ENCODE peak calls at places on chromosomes 5 and 9, in six cellular contexts. D is keratinocyte, S is fibroblast of the aortic adventitia, G is lower leg skin, I is SK-N-MC, A is gastrocnemius medialis. Y is an unnamed sample.

GRCh38 chr9:115513148-115513547 is 395.2 kb upstream of the TNC start:
- DNase-seq in D (no peak), S (no peak), G (no peak), I (no peak), A (no peak), Y (no peak)

GRCh38 chr5:2866622-2867372 is 115.3 kb upstream of the IRX2 start:
- DNase-seq in D (no peak), S (no peak), G (no peak), I (no peak), A (no peak), Y (no peak)

GRCh38 chr5:96051401-96051830 is 89.8 kb upstream of the ELL2 start:
- DNase-seq in D (no peak), S (no peak), G (no peak), I (peak), A (no peak), Y (no peak)

GRCh38 chr9:18857769-18858168 is 175.2 kb downstream of the SAXO1 start:
- DNase-seq in D (no peak), S (peak), G (no peak), I (no peak), A (no peak), Y (no peak)

GRCh38 chr9:6354072-6354686 is 26.0 kb downstream of the TPD52L3 start:
- DNase-seq in D (no peak), S (peak), G (no peak), I (peak), A (no peak), Y (no peak)

GRCh38 chr5:103532116-103532734 is 30.4 kb downstream of the NUDT12 start:
- DNase-seq in D (no peak), S (peak), G (no peak), I (no peak), A (no peak), Y (no peak)

GRCh38 chr9:77435688-77436087 is 212.4 kb downstream of the GNA14 start:
- DNase-seq in D (no peak), S (peak), G (peak), I (no peak), A (no peak), Y (no peak)

GRCh38 chr5:111236995-111237394 is 12.8 kb downstream of the CAMK4 start:
- DNase-seq in D (no peak), S (no peak), G (no peak), I (no peak), A (no peak), Y (no peak)

GRCh38 chr5:56506586-56506985 is 273.5 kb upstream of the ANKRD55 start:
- DNase-seq in D (no peak), S (no peak), G (no peak), I (no peak), A (no peak), Y (no peak)
- H3K4me3 ChIP-seq in D (no peak), S (no peak), G (no peak), I (no peak), A (no peak), Y (no peak)

DNA sequence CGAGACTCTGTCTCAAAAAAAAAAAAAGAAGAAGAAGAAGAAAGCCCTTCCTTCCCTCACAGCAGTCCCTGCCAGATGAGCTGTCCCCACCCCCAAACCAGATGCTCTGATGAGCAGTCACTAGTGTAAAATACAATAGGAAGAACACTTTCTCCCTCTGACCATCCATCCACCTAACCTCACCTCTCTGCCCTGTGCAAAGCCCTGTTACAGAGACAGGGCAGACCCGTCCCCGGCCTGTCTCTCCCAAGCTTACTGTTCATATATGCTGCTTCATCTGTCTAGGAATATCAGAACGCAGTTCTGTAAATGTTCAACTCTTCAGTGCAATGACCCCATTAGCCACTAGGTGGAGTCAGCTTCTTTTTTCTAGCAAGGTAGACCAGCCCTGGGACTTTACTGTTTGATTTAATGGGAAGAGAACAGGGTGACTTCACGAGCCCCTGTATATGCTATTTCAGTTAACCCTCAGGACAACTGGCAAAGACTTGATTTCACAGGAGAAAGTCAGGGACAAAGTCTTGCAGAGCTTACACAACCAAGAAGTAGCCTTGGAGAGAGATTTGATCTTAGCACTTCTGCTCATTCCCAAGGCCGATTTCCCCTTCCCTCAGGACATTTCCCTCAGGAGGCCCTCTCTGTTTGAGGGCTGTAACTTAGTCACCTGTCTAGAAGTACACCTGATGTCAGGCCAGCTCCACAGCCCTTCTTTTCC is 14.9 kb upstream of the FGFR4 start:
- DNase-seq in D (peak), S (peak), G (no peak), I (peak), A (peak), Y (no peak)
- H3K4me3 ChIP-seq in D (no peak), S (no peak), G (no peak), I (no peak), A (no peak), Y (no peak)

GRCh38 chr5:119397518-119398380 is 41.9 kb downstream of the TNFAIP8 start:
- DNase-seq in D (no peak), S (peak), G (no peak), I (no peak), A (no peak), Y (no peak)
- H3K4me3 ChIP-seq in D (no peak), S (peak), G (no peak), I (peak), A (no peak), Y (peak)

GRCh38 chr5:177474845-177475562 is 1.6 kb upstream of the DBN1 start:
- DNase-seq in D (no peak), S (no peak), G (no peak), I (no peak), A (no peak), Y (no peak)
- H3K4me3 ChIP-seq in D (no peak), S (no peak), G (no peak), I (no peak), A (no peak), Y (no peak)

GRCh38 chr9:14096182-14096922 is 217.6 kb downstream of the NFIB start:
- DNase-seq in D (no peak), S (peak), G (no peak), I (peak), A (no peak), Y (no peak)
- H3K4me3 ChIP-seq in D (peak), S (peak), G (no peak), I (peak), A (peak), Y (no peak)

GRCh38 chr9:3247211-3247610 is 278.6 kb downstream of the RFX3 start:
- DNase-seq in D (no peak), S (no peak), G (no peak), I (no peak), A (no peak), Y (no peak)
- H3K4me3 ChIP-seq in D (no peak), S (no peak), G (no peak), I (no peak), A (no peak), Y (no peak)

DNA sequence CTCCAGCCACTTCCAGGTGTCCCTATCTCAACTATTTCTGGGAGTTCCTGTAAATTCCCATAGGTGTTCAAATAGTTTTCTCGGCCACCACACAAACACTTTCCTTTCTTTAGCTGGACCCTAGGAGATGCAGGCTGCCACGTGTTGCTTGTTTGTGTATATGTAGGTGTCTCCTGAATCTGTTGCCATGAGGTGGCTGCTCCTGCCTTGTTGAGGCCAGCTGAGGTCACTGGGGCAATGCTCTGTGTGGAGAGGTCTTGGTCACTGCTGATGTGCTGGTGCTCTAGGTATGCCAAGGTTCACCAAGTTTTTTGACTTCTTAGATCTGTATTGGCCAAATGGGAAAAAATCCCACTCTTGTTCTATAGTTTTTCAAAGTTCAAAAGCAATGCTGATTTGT is 132.5 kb upstream of the CHD1 start:
- DNase-seq in D (no peak), S (no peak), G (no peak), I (no peak), A (no peak), Y (no peak)
- H3K4me3 ChIP-seq in D (peak), S (no peak), G (no peak), I (no peak), A (no peak), Y (no peak)

GRCh38 chr9:136588663-136589464 is 43.0 kb upstream of the NOTCH1 start:
- DNase-seq in D (no peak), S (no peak), G (no peak), I (no peak), A (no peak), Y (no peak)
- H3K4me3 ChIP-seq in D (no peak), S (no peak), G (no peak), I (peak), A (no peak), Y (no peak)

GRCh38 chr5:159034083-159034824 is 65.5 kb downstream of the EBF1 start:
- DNase-seq in D (no peak), S (peak), G (no peak), I (no peak), A (no peak), Y (no peak)
- H3K4me3 ChIP-seq in D (no peak), S (no peak), G (no peak), I (no peak), A (no peak), Y (no peak)

GRCh38 chr9:91426123-91426745 is 2.6 kb upstream of the NFIL3 start:
- DNase-seq in D (no peak), S (peak), G (no peak), I (no peak), A (no peak), Y (no peak)

GRCh38 chr9:91423785-91424402 is at the start of gene NFIL3:
- DNase-seq in D (no peak), S (peak), G (peak), I (no peak), A (peak), Y (peak)

GRCh38 chr9:91422832-91423711 is 560 bp downstream of the NFIL3 start:
- DNase-seq in D (no peak), S (peak), G (peak), I (no peak), A (peak), Y (peak)

GRCh38 chr9:91425270-91425669 is 1.6 kb upstream of the NFIL3 start:
- DNase-seq in D (no peak), S (no peak), G (no peak), I (no peak), A (no peak), Y (no peak)

GRCh38 chr9:91424403-91425176 is 958 bp upstream of the NFIL3 start:
- DNase-seq in D (no peak), S (peak), G (peak), I (no peak), A (peak), Y (peak)
- H3K4me3 ChIP-seq in D (peak), S (peak), G (peak), I (peak), A (peak), Y (peak)

Y was measured in left lung.